ENCODE peak calls at places on chromosomes 2 and 18, in nine cellular contexts. Q, Z, N, T, B, P, H, R and X are unnamed samples.

GRCh38 chr2:45131587-45131986 is 122.3 kb upstream of the SIX2 start:
- DNase-seq in B (no peak), N (no peak), Z (no peak), H (no peak), T (peak), Q (no peak), P (no peak), R (no peak), X (no peak)

GRCh38 chr2:9739508-9739907 is 103.8 kb upstream of the TAF1B start:
- DNase-seq in Q (no peak), P (no peak), B (no peak), Z (no peak), T (no peak), R (no peak), N (no peak), H (no peak), X (no peak)

GRCh38 chr2:27118525-27119329 is at the start of gene CGREF1:
- DNase-seq in H (no peak), Z (no peak), B (no peak), N (no peak), P (peak), T (peak), Q (peak), R (no peak), X (peak)

GRCh38 chr18:56402872-56403516 is 235.4 kb downstream of the TXNL1 start:
- DNase-seq in H (no peak), N (no peak), Q (peak), R (no peak), Z (no peak), T (peak), P (no peak), B (no peak), X (no peak)

GRCh38 chr2:215283221-215283620 is 28.6 kb upstream of the ATIC start:
- DNase-seq in H (no peak), B (no peak), P (no peak), Q (no peak), Z (no peak), N (no peak), T (no peak), R (no peak), X (no peak)

GRCh38 chr2:111701266-111701665 is 182.7 kb downstream of the ANAPC1 start:
- DNase-seq in N (no peak), R (no peak), P (no peak), T (no peak), B (no peak), H (no peak), Q (no peak), Z (no peak), X (no peak)

GRCh38 chr2:106076941-106077340 is 117.2 kb downstream of the UXS1 start:
- DNase-seq in R (no peak), N (no peak), P (no peak), H (no peak), T (no peak), Z (no peak), Q (no peak), B (no peak), X (no peak)

GRCh38 chr2:203533696-203534471 is 1.2 kb downstream of the RAPH1 start:
- DNase-seq in P (peak), T (no peak), Z (no peak), Q (peak), N (no peak), H (no peak), R (no peak), B (peak), X (peak)

GRCh38 chr2:239544141-239544800 is 143.5 kb upstream of the HDAC4 start:
- DNase-seq in T (no peak), H (no peak), Q (no peak), P (no peak), B (no peak), R (no peak), N (no peak), Z (no peak), X (no peak)

GRCh38 chr18:57121542-57122112 is 25.3 kb upstream of the BOD1L2 start:
- DNase-seq in N (no peak), B (no peak), T (no peak), P (no peak), R (no peak), H (no peak), Q (no peak), Z (no peak), X (peak)

GRCh38 chr2:69138793-69139510 is 126.0 kb downstream of the ANTXR1 start:
- DNase-seq in H (no peak), T (no peak), N (peak), B (peak), P (no peak), Q (peak), R (no peak), Z (no peak), X (no peak)

GRCh38 chr18:59359576-59359952 is 499 bp upstream of the LMAN1 start:
- DNase-seq in Z (no peak), H (no peak), B (no peak), N (no peak), Q (no peak), P (no peak), R (no peak), T (no peak), X (no peak)
- TF ChIP-seq REST in Z (no peak), H (no peak), B (no peak), N (no peak), Q (no peak), P (no peak), R (no peak), T (no peak), X (no peak)

DNA sequence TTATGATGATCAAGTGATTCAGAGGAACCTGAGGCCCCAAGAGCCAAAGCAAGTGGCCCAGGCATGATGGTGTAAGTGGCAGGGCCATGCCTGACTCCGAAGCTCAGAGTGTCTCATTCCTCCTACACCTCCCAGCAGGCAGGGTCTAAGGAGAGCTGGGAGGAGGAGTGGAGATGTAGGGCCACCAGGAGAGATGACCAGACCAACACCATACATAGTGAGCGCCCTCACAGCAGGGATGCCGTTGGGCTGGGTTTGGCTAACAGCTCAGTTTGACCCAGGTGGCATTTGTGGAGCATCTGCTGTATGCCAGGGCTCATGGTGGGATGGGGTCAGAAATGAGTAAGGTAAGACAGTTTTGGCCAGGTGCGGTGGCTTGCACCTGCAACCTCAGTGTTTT is 80.7 kb downstream of the MARCO start:
- DNase-seq in R (no peak), H (no peak), Q (no peak), N (no peak), Z (no peak), T (no peak), B (no peak), P (no peak), X (no peak)
- TF ChIP-seq REST in R (no peak), H (no peak), Q (no peak), N (no peak), Z (no peak), T (no peak), B (no peak), P (no peak), X (no peak)

GRCh38 chr2:237478969-237479368 is 8.1 kb upstream of the MLPH start:
- DNase-seq in N (no peak), R (no peak), T (no peak), B (no peak), P (no peak), H (no peak), Q (no peak), Z (no peak), X (no peak)
- TF ChIP-seq REST in N (no peak), R (no peak), T (no peak), B (no peak), P (no peak), H (no peak), Q (no peak), Z (no peak), X (no peak)

GRCh38 chr18:36942264-36942663 is 113.3 kb downstream of the KIAA1328 start:
- DNase-seq in R (peak), T (peak), Q (peak), P (peak), H (peak), B (peak), Z (no peak), N (peak), X (peak)
- TF ChIP-seq REST in R (no peak), T (no peak), Q (no peak), P (no peak), H (no peak), B (no peak), Z (no peak), N (no peak), X (no peak)

DNA sequence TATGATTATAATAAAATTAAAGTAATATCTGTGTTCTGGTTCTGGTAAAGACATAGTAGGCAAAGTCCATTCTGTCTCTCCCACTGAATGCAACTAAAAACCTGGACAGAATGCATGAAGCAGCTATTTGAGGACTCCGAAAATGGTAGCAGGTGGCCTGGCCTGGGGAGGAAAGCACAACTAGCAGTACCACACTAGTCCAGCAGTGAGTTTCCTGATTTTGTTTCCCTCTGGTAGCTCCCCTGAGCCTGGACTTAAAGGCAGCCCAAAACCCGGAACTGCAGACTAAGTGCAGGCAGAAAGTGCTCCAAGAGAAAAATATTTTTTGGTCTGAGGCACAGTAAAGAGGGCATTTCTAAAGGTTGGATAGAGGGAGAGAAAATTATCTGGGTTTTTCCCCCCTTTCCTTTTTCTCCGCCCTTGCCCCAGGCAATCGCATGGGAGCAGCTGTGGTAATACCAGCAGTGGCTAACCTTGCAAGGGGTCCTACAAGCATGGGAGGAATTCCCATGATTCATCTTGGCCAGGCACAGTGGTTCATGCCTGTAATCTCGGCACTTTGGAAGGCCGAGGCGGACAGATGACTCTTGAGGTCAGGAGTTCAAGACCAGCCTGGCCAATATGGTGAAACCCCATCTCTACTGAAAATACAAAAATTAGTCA is 32.3 kb downstream of the ASXL2 start:
- DNase-seq in B (no peak), Z (no peak), T (no peak), P (no peak), H (no peak), R (no peak), Q (no peak), N (no peak), X (peak)
- TF ChIP-seq REST in B (no peak), Z (no peak), T (no peak), P (no peak), H (no peak), R (no peak), Q (no peak), N (no peak), X (no peak)

GRCh38 chr2:84022810-84023431 is 436.2 kb downstream of the SUCLG1 start:
- DNase-seq in R (peak), T (peak), P (peak), Q (peak), B (peak), N (peak), Z (no peak), H (peak), X (peak)
- TF ChIP-seq REST in R (no peak), T (no peak), P (no peak), Q (no peak), B (no peak), N (no peak), Z (no peak), H (no peak), X (no peak)